ENCODE peak calls at places on chromosome 5, in four cellular contexts. J, B, P and K are unnamed samples.

GRCh38 chr5:114237766-114238165 is 124.1 kb upstream of the KCNN2 start:
- DNase-seq in B (no peak), J (peak; percentile 41), P (no peak), K (no peak)

GRCh38 chr5:55932700-55933099 is 62.1 kb downstream of the IL6ST start:
- DNase-seq in B (no peak), P (no peak), J (no peak), K (no peak)

GRCh38 chr5:132363431-132364112 is 5.9 kb upstream of the SLC22A5 start:
- DNase-seq in J (no peak), B (no peak), P (no peak), K (no peak)

GRCh38 chr5:174724484-174725260 is at the start of gene MSX2:
- DNase-seq in P (no peak), B (peak; percentile 93), J (peak; percentile 93), K (no peak)

GRCh38 chr5:5598547-5599113 is 176.2 kb downstream of the ICE1 start:
- DNase-seq in P (no peak), J (no peak), B (no peak), K (no peak)

GRCh38 chr5:86999951-87000350 is 267.7 kb upstream of the RASA1 start:
- DNase-seq in B (no peak), P (no peak), J (no peak), K (no peak)

GRCh38 chr5:152113401-152113800 is 188.8 kb upstream of the GLRA1 start:
- DNase-seq in P (no peak), J (no peak), B (no peak), K (peak; percentile 74)

GRCh38 chr5:133259199-133259997 is 207.6 kb downstream of the HSPA4 start:
- DNase-seq in P (no peak), B (no peak), J (peak; percentile 18), K (no peak)

GRCh38 chr5:149853019-149853648 is 91.5 kb downstream of the PDE6A start:
- DNase-seq in B (peak; percentile 89), P (no peak), J (peak; percentile 55), K (no peak)

GRCh38 chr5:1300581-1301083 is 5.8 kb upstream of the TERT start:
- DNase-seq in J (no peak), P (no peak), B (no peak), K (no peak)

GRCh38 chr5:112720576-112720975 is 17.1 kb upstream of the APC start:
- DNase-seq in B (no peak), J (no peak), P (no peak), K (no peak)

GRCh38 chr5:123157797-123158528 is 68.9 kb downstream of the PRDM6 start:
- DNase-seq in B (no peak), J (no peak), P (no peak), K (no peak)

GRCh38 chr5:44046581-44047327 is 342.5 kb downstream of the FGF10 start:
- DNase-seq in P (no peak), J (no peak), B (no peak), K (no peak)

GRCh38 chr5:36240779-36241635 is 718 bp downstream of the NADK2 start:
- DNase-seq in J (peak; percentile 66), P (peak; percentile 13), B (peak; percentile 71), K (peak; percentile 13)

GRCh38 chr5:89480406-89481007 is 597.5 kb upstream of the MEF2C start:
- DNase-seq in P (no peak), J (no peak), B (no peak), K (no peak)